ENCODE peak calls at places on chromosomes 2 and 18, in five cellular contexts. One of them, this sample, is unnamed.

GRCh38 chr2:196696423-196697073 is 57.0 kb downstream of the CCDC150 start:
- DNase-seq in choroid plexus epithelial cell: peak
- DNase-seq in epithelial cell of esophagus: peak
- DNase-seq in endodermal cell: no peak
- DNase-seq in WTC11: no peak
- DNase-seq in this sample: peak

GRCh38 chr2:86283461-86284030 is 53.9 kb downstream of the REEP1 start:
- DNase-seq in endodermal cell: no peak
- DNase-seq in epithelial cell of esophagus: peak
- DNase-seq in WTC11: no peak
- DNase-seq in choroid plexus epithelial cell: no peak
- DNase-seq in this sample: no peak

GRCh38 chr2:61967262-61967661 is 61.8 kb downstream of the COMMD1 start:
- DNase-seq in epithelial cell of esophagus: no peak
- DNase-seq in endodermal cell: no peak
- DNase-seq in choroid plexus epithelial cell: peak
- DNase-seq in WTC11: no peak
- DNase-seq in this sample: peak

GRCh38 chr2:238100049-238100820 is at the start of gene ESPNL:
- DNase-seq in endodermal cell: peak
- DNase-seq in choroid plexus epithelial cell: no peak
- DNase-seq in WTC11: no peak
- DNase-seq in epithelial cell of esophagus: peak
- DNase-seq in this sample: no peak

GRCh38 chr2:85215074-85216050 is 82.2 kb downstream of the TCF7L1 start:
- DNase-seq in WTC11: no peak
- DNase-seq in choroid plexus epithelial cell: peak
- DNase-seq in epithelial cell of esophagus: no peak
- DNase-seq in endodermal cell: peak
- DNase-seq in this sample: peak

GRCh38 chr2:49616800-49617199 is 462.5 kb upstream of the FSHR start:
- DNase-seq in choroid plexus epithelial cell: peak
- DNase-seq in epithelial cell of esophagus: peak
- DNase-seq in WTC11: no peak
- DNase-seq in endodermal cell: no peak
- DNase-seq in this sample: peak

GRCh38 chr18:4016391-4017049 is 438.6 kb downstream of the DLGAP1 start:
- DNase-seq in epithelial cell of esophagus: peak
- DNase-seq in WTC11: no peak
- DNase-seq in choroid plexus epithelial cell: no peak
- DNase-seq in endodermal cell: peak
- DNase-seq in this sample: peak

GRCh38 chr2:149221898-149222297 is 108.5 kb upstream of the LYPD6 start:
- DNase-seq in epithelial cell of esophagus: no peak
- DNase-seq in WTC11: no peak
- DNase-seq in choroid plexus epithelial cell: no peak
- DNase-seq in endodermal cell: no peak
- DNase-seq in this sample: no peak

GRCh38 chr2:5164806-5165525 is 527.2 kb upstream of the SOX11 start:
- DNase-seq in choroid plexus epithelial cell: peak
- DNase-seq in WTC11: no peak
- DNase-seq in epithelial cell of esophagus: peak
- DNase-seq in endodermal cell: no peak
- DNase-seq in this sample: peak